ENCODE peak calls at places on chromosomes 13 and 19, in five cellular contexts. G is activated gamma-delta T cell treated with anti-CD3 and anti-CD28 coated beads, Interleukin-2, amount 50 U/mL, for 16 hours; U is NCI-H2081; A is nucleus accumbens; Z is dorsolateral prefrontal cortex. Y is an unnamed sample.

GRCh38 chr19:5623397-5624153 is 692 bp downstream of the SAFB start:
- DNase-seq in G (no peak), U (no peak), A (no peak), Z (no peak), Y (peak; percentile 71)

GRCh38 chr13:98050041-98050466 is 92.8 kb upstream of the FARP1 start:
- DNase-seq in G (no peak), U (peak; percentile 24), A (no peak), Z (no peak), Y (no peak)

GRCh38 chr13:76917096-76917495 is 30.9 kb upstream of the KCTD12 start:
- DNase-seq in G (no peak), U (no peak), A (no peak), Z (no peak), Y (no peak)

GRCh38 chr13:27339299-27339698 is 68.7 kb downstream of the RASL11A start:
- DNase-seq in G (no peak), U (no peak), A (no peak), Z (no peak), Y (no peak)

GRCh38 chr13:38998739-38999138 is 8.1 kb upstream of the STOML3 start:
- DNase-seq in G (no peak), U (no peak), A (no peak), Z (no peak), Y (no peak)

GRCh38 chr19:1259873-1260748 is 9.0 kb upstream of the CIRBP start:
- DNase-seq in G (peak; percentile 42), U (no peak), A (no peak), Z (no peak), Y (peak; percentile 86)

GRCh38 chr19:16051254-16052025 is 24.9 kb upstream of the TPM4 start:
- DNase-seq in G (no peak), U (no peak), A (no peak), Z (no peak), Y (no peak)

GRCh38 chr13:110813646-110814624 is 100.4 kb downstream of the ING1 start:
- DNase-seq in G (no peak), U (no peak), A (no peak), Z (no peak), Y (no peak)

GRCh38 chr19:47598407-47599349 is 10.3 kb upstream of the BICRA start:
- DNase-seq in G (no peak), U (no peak), A (no peak), Z (peak; percentile 15), Y (no peak)